ENCODE peak calls at places on chromosomes 2 and 18, in six cellular contexts. D, A, Z, P, K and X are unnamed samples.

GRCh38 chr2:140539506-140539905 is 1591.3 kb downstream of the LRP1B start:
- DNase-seq in Z (no peak), D (no peak), P (no peak), A (no peak), K (no peak), X (no peak)

GRCh38 chr2:72750977-72751639 is 74.7 kb downstream of the EXOC6B start:
- DNase-seq in D (no peak), K (peak), Z (no peak), A (no peak), P (no peak), X (no peak)

GRCh38 chr2:181164699-181165098 is 184.3 kb downstream of the UBE2E3 start:
- DNase-seq in A (no peak), K (no peak), P (no peak), Z (no peak), D (no peak), X (no peak)

GRCh38 chr2:128236491-128237035 is 82.1 kb downstream of the HS6ST1 start:
- DNase-seq in A (no peak), P (peak), D (peak), K (no peak), Z (no peak), X (peak)

GRCh38 chr2:8836979-8837794 is at the start of gene KIDINS220:
- DNase-seq in P (peak), A (peak), D (peak), K (peak), Z (peak), X (peak)

GRCh38 chr2:36785179-36785795 is 88.8 kb downstream of the VIT start:
- DNase-seq in K (peak), Z (peak), P (peak), D (peak), A (peak), X (peak)

GRCh38 chr2:31728406-31729064 is 147.8 kb upstream of the SRD5A2 start:
- DNase-seq in Z (no peak), D (no peak), A (no peak), K (no peak), P (no peak), X (no peak)

GRCh38 chr2:27174638-27175037 is 25.8 kb downstream of the TCF23 start:
- DNase-seq in A (no peak), Z (no peak), P (peak), D (no peak), K (no peak), X (no peak)

GRCh38 chr2:29715655-29716054 is 205.7 kb downstream of the ALK start:
- DNase-seq in P (no peak), A (no peak), Z (no peak), K (no peak), D (no peak), X (no peak)

GRCh38 chr18:69636529-69637301 is 236.0 kb downstream of the DOK6 start:
- DNase-seq in A (no peak), P (peak), K (peak), Z (peak), D (no peak), X (no peak)

GRCh38 chr2:42147641-42148274 is 21.4 kb upstream of the EML4 start:
- DNase-seq in K (no peak), P (peak), A (no peak), D (peak), Z (no peak), X (peak)

GRCh38 chr18:33755918-33756590 is 178.0 kb downstream of the ASXL3 start:
- DNase-seq in P (peak), D (peak), K (no peak), A (no peak), Z (peak), X (peak)

GRCh38 chr2:107582487-107582886 is 244.2 kb upstream of the RGPD4 start:
- DNase-seq in A (no peak), Z (no peak), D (no peak), P (no peak), K (no peak), X (no peak)

GRCh38 chr2:96923810-96924774 is 54.2 kb upstream of the SEMA4C start:
- DNase-seq in A (no peak), D (no peak), P (no peak), Z (no peak), K (no peak), X (peak)

GRCh38 chr18:44884446-44884845 is 203.8 kb downstream of the SETBP1 start:
- DNase-seq in A (no peak), D (no peak), Z (no peak), P (no peak), K (no peak), X (no peak)

GRCh38 chr2:108911807-108912628 is 77.0 kb downstream of the EDAR start:
- DNase-seq in D (no peak), K (peak), P (no peak), Z (no peak), A (no peak), X (peak)

GRCh38 chr2:43029186-43029585 is 197.2 kb downstream of the ZFP36L2 start:
- DNase-seq in K (no peak), D (no peak), A (no peak), P (no peak), Z (no peak), X (no peak)

GRCh38 chr18:58225101-58225500 is 181.1 kb downstream of the NEDD4L start:
- DNase-seq in K (no peak), P (peak), A (no peak), Z (no peak), D (no peak), X (no peak)

GRCh38 chr2:161030260-161031063 is 129.8 kb upstream of the TANK start:
- DNase-seq in K (no peak), P (peak), A (no peak), Z (no peak), D (peak), X (peak)

GRCh38 chr2:99888617-99889016 is 253.8 kb downstream of the AFF3 start:
- DNase-seq in P (peak), D (no peak), Z (no peak), K (no peak), A (no peak), X (no peak)

GRCh38 chr2:138997346-138997745 is 217.2 kb upstream of the NXPH2 start:
- DNase-seq in P (no peak), K (no peak), Z (no peak), D (no peak), A (no peak), X (no peak)

GRCh38 chr2:127545796-127546195 is 10.3 kb downstream of the MYO7B start:
- DNase-seq in P (no peak), Z (no peak), D (no peak), K (no peak), A (no peak), X (no peak)

GRCh38 chr2:231679131-231679530 is 29.2 kb upstream of the PTMA start:
- DNase-seq in A (no peak), D (no peak), K (no peak), P (no peak), Z (no peak), X (no peak)
- H3K4ac ChIP-seq in A (no peak), D (no peak), K (no peak), P (no peak), Z (peak), X (no peak)

DNA sequence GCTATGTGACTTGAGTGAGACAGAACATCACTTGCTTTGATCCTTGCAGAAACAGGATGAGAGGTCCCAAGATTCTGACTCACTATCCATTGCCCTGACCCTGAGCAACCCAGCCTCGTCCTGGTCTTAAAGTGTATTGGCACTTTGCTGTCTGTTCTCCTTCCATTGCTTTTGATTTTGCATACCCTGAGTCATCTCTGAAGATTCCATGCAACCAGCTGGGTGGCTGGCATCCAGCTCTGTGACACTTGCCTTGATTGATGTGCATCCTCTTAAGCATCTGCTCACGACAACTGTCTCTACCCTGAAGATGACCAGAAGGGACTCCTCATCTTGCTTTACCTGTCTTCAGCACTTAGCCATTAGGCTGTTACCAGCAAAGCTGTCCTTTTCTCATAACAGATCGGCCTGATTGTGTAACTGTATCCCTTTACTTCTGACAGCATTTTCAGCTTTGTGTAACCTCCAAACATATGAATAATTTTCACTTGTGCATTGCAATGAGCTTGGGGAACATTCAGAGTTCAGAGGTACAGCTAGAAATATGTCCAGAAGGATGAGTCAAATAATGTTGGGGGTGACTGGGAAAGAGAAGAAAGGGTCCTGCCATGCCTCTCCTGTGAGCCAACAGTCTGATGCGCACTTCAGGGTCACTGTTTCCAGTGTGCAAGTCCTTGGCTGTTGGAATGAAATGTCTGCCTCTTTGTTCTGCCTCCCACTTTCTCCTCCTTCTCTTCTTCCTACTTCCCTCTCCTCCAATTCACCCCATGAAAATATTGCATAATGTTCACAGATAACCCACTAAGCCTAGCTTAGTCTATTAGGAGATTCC is 249.7 kb upstream of the OSR1 start:
- DNase-seq in D (peak), Z (no peak), P (peak), A (no peak), K (no peak), X (no peak)
- H4K91ac ChIP-seq in D (peak), Z (no peak), P (no peak), A (no peak), K (no peak), X (no peak)

GRCh38 chr2:216837740-216838139 is 22.1 kb downstream of the TNP1 start:
- DNase-seq in Z (no peak), A (no peak), K (no peak), D (no peak), P (no peak), X (no peak)
- H3K4ac ChIP-seq in Z (no peak), A (no peak), K (no peak), D (peak), P (no peak), X (no peak)

GRCh38 chr2:98778153-98778552 is 47.2 kb upstream of the MGAT4A start:
- DNase-seq in K (no peak), Z (no peak), D (no peak), A (no peak), P (no peak), X (no peak)
- H4K91ac ChIP-seq in K (no peak), Z (no peak), D (no peak), A (no peak), P (no peak), X (no peak)

GRCh38 chr2:219381448-219381847 is 6.3 kb downstream of the DNPEP start:
- DNase-seq in Z (no peak), K (no peak), A (no peak), P (no peak), D (no peak), X (no peak)
- H3K4ac ChIP-seq in Z (no peak), K (no peak), A (no peak), P (no peak), D (no peak), X (no peak)

DNA sequence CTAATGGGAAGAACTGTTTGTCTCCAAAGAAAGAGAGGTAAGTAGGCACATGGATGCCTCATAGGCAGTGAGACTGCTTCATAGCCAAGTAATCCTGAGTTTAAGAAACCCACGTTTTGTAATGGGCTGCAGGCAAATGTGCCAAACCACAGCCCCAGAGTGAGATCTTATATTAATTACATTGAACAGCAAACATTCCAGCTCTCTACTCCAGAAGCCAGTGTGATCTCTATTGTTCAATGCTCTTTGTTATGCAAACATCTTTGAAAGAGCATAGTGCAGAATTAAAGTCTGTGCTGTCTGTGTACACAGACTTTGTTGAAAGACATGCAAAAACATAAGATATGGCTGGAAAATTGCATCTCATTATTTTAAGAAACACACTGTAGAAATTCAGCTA is 720.8 kb upstream of the REG3G start:
- DNase-seq in A (peak), P (no peak), Z (no peak), K (no peak), D (no peak), X (no peak)
- H4K91ac ChIP-seq in A (no peak), P (no peak), Z (no peak), K (no peak), D (no peak), X (no peak)

GRCh38 chr2:163343316-163343715 is 392.5 kb downstream of the FIGN start:
- DNase-seq in K (peak), A (no peak), D (peak), P (no peak), Z (no peak), X (peak)

GRCh38 chr2:163351966-163352365 is 383.8 kb downstream of the FIGN start:
- DNase-seq in Z (no peak), D (no peak), K (no peak), P (no peak), A (no peak), X (no peak)

GRCh38 chr2:163348843-163349395 is 386.9 kb downstream of the FIGN start:
- DNase-seq in K (no peak), A (peak), Z (no peak), P (peak), D (peak), X (peak)

GRCh38 chr2:163345795-163346573 is 389.8 kb downstream of the FIGN start:
- DNase-seq in A (peak), Z (no peak), K (no peak), D (peak), P (peak), X (peak)

DNA sequence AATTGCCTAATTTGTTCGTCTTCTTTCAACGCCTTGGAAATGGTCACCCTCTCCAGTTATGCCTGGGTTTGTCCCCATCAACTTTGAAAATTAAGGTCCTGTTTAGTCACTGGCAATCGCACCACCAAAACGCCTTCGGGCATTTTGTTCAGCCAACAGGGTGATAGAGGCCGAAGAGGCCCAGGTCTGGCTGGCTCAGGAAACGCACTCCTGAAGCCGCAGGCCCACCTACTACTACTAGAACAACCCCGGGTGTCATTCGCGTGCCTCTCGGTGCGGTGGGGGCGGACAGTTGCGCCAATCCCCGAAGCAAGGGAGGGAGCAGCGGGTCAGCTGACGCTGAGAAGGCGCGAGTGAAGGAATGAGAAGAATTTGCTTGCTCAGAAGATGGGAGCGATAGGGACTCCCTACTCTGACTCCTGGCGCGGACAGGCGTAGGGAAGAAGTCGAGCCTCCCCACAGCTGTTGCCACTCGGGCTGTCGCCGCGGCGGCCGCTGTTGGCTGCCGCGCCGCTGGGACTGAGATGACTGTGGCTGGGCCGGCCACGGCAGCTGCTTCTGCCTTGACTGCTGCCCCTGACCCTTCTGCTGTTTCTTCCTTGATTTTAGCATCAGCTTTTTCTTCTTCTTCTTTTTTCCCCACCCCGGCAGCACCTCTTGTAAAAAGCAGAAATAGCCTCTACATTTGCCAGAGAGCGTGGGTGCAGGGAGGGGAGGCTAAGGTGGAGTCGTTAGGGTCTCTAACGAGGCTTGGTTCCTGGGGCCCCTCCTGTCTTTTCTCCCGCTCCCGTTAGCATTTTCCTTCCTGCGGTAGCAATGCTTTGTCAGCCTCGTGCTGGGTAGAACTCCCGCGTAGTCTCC is 387.6 kb downstream of the FIGN start:
- DNase-seq in Z (peak), K (peak), D (peak), P (peak), A (peak), X (peak)
- H3K4ac ChIP-seq in Z (no peak), K (no peak), D (peak), P (peak), A (no peak), X (peak)

DNA sequence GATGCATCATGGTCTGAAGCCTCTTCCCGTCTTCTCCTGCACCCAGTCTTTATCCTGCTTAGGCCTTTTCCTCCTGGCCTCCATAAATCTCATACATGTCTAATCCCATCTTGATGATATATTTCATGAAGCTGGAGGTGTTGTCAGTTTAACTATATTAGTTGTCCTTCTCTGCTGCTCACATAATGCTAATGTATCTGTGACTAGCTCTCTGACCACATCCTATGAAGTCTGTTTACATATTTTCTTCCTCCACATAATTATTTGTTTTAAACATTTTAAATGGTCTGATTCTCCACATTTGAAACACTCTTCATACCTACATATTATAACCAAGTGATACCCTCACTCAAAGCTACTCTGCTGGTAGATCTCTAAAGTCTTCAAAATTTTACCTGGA is 315.2 kb upstream of the RND3 start:
- DNase-seq in A (no peak), P (peak), D (peak), Z (no peak), K (no peak), X (no peak)
- H4K91ac ChIP-seq in A (no peak), P (no peak), D (peak), Z (no peak), K (no peak), X (no peak)